ENCODE peak calls at places on chromosomes 13 and 19, in seven cellular contexts. J, S, Q, F, H, L and Z are unnamed samples.

GRCh38 chr13:36806102-36806501 is 12.9 kb upstream of the RFXAP start:
- DNase-seq in F (no peak), L (no peak), H (no peak), Q (no peak), S (no peak), J (no peak), Z (no peak)

GRCh38 chr13:79802389-79803140 is 321.6 kb downstream of the NDFIP2 start:
- DNase-seq in L (no peak), S (no peak), J (no peak), F (no peak), H (no peak), Q (no peak), Z (no peak)

GRCh38 chr13:48412881-48413351 is at the start of gene LPAR6:
- DNase-seq in J (peak), Q (peak), S (no peak), F (peak), L (peak), H (peak), Z (no peak)

GRCh38 chr13:75788494-75788991 is 152.4 kb downstream of the LMO7 start:
- DNase-seq in F (peak), S (no peak), H (peak), J (peak), L (no peak), Q (no peak), Z (no peak)

GRCh38 chr13:46728777-46729176 is 68.2 kb downstream of the ESD start:
- DNase-seq in H (peak), Q (no peak), F (peak), S (no peak), J (no peak), L (peak), Z (no peak)

GRCh38 chr13:19587635-19588300 is 26.4 kb upstream of the TPTE2 start:
- DNase-seq in F (peak), Q (no peak), H (peak), S (no peak), J (peak), L (peak), Z (no peak)

GRCh38 chr19:10288662-10289166 is 1.0 kb upstream of the ICAM5 start:
- DNase-seq in Q (peak), L (peak), H (peak), S (no peak), J (peak), F (peak), Z (no peak)

GRCh38 chr13:94239135-94239534 is 240.3 kb downstream of the DCT start:
- DNase-seq in Q (no peak), H (peak), J (peak), F (peak), S (no peak), L (no peak), Z (no peak)

GRCh38 chr13:114118763-114119123 is 13.7 kb downstream of the RASA3 start:
- DNase-seq in F (peak), J (peak), S (no peak), Q (no peak), H (no peak), L (no peak), Z (no peak)

GRCh38 chr19:18842166-18842565 is 10.4 kb downstream of the UPF1 start:
- DNase-seq in Q (no peak), J (no peak), L (no peak), S (no peak), F (no peak), H (no peak), Z (no peak)

GRCh38 chr19:18841400-18841799 is 9.6 kb downstream of the UPF1 start:
- DNase-seq in Q (no peak), H (no peak), J (no peak), F (no peak), S (no peak), L (no peak), Z (no peak)

GRCh38 chr19:18843960-18844359 is 12.2 kb downstream of the UPF1 start:
- DNase-seq in F (no peak), Q (no peak), H (no peak), L (no peak), S (no peak), J (no peak), Z (no peak)

GRCh38 chr19:18840288-18841260 is 8.8 kb downstream of the UPF1 start:
- DNase-seq in H (no peak), F (no peak), Q (no peak), L (no peak), J (no peak), S (no peak), Z (no peak)

GRCh38 chr19:18839465-18840287 is 7.9 kb downstream of the UPF1 start:
- DNase-seq in H (no peak), Q (no peak), L (no peak), S (no peak), J (no peak), F (peak), Z (no peak)
- H4K8ac ChIP-seq in H (no peak), Q (no peak), L (no peak), S (no peak), J (no peak), F (no peak), Z (no peak)

DNA sequence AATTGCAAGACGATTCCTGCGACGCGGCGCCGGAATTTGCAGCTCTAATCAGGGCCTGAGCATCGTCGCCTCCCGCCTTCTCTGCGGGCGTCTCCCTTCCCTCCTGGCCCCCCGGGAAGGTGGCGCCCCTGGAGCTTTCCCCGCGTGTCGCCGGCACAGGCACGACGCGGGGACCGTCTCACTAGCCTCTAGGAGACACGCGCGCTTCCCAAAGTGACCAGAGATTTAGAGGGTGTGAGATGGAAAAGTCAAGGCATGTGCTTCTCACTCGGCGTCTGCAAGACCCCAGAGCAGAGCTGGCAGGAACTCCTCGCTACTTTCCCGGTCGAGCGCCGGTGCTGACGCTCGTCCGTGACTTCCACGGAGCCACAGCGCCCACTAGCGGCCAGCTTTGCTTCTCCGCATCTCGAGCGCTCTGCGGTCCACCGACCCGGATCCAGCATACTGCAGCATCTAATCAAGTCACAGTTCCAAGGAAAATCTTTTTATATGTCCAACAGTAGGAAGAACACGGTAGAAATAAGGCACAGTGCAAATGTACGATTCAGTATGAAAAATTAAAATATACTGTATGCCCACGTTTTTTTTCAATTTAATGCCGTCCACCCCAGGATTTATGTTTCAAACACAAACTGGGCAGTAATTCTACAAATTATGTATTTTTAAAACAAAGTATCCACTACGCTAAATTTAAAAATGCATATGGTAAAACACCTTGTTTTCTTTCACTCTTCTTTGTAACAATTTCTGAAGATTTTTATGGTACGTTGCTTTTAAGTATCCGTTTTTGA is 977 bp upstream of the EFNB2 start:
- DNase-seq in F (peak), J (peak), S (peak), L (peak), Q (peak), H (peak), Z (peak)
- H4K8ac ChIP-seq in F (peak), J (no peak), S (peak), L (no peak), Q (no peak), H (peak), Z (peak)

DNA sequence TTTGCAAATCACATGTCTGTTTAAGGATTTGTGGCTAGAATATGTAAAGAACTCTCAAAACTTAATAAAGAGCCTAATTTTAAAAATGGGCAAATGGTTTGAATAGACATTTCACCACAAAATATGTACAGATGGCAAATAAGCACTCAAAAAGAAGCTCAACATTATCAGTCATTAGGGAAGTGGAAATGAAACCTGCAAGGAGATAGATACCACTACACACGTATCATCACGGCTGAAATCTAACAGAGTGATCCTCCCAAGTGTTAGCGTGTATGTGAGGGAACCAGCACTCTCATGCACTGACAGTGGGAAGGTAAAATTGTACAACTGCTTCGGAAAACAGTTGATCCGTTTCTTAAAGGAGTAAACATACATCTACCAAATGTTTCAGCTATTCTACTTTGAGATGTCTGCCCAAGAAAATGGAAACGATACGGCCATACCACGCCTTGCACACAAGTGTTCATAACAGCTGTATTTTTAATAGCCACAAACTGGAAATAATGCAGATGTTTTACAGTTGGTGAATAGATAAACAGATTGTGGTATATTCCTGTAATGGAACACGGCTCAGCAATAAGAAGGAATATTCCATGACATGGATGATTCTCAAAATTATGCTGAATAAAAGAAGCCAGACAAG is 14.5 kb downstream of the ARHGEF7 start:
- DNase-seq in H (no peak), J (no peak), Q (no peak), L (no peak), S (no peak), F (no peak), Z (no peak)
- H4K8ac ChIP-seq in H (no peak), J (no peak), Q (no peak), L (no peak), S (no peak), F (no peak), Z (no peak)

DNA sequence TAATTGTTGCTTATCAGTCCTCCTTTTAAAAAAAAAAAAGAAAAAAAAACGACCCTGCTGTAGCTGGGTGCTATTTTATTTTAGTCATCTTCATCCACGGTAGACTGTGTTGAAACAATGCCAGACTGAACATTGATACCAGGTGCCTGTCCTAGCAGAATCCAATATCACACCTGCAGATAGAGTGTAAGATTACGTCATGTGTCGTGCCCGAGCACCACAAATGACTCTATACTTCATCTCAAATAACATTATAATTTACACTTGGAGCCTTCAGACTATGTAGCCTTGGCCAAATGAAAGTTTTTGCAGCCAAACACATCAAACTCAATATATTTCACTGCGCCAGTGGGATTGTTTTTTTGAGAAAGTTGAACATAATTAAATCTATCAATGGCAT is 410.6 kb downstream of the FGF9 start:
- DNase-seq in S (no peak), F (no peak), Q (no peak), L (no peak), H (no peak), J (no peak), Z (no peak)
- H4K8ac ChIP-seq in S (no peak), F (no peak), Q (no peak), L (no peak), H (no peak), J (no peak), Z (no peak)